ENCODE peak calls at places on chromosomes 6 and 20, in six cellular contexts. O, F, Q, I, W and K are unnamed samples.

GRCh38 chr6:44498436-44498835 is 110.9 kb downstream of the CDC5L start:
- DNase-seq in O (no peak), F (no peak), Q (no peak), I (no peak), W (no peak), K (no peak)

GRCh38 chr6:15551798-15552197 is 111.0 kb downstream of the DTNBP1 start:
- DNase-seq in O (no peak), F (no peak), Q (no peak), I (peak; percentile 49), W (no peak), K (no peak)

GRCh38 chr6:75430631-75431345 is 62.8 kb downstream of the FILIP1 start:
- DNase-seq in O (no peak), F (no peak), Q (no peak), I (peak; percentile 40), W (no peak), K (no peak)

GRCh38 chr6:26088344-26088743 is 1.1 kb downstream of the HFE start:
- DNase-seq in O (no peak), F (no peak), Q (no peak), I (peak; percentile 33), W (peak; percentile 28), K (no peak)

GRCh38 chr20:64142546-64142945 is 21.7 kb upstream of the MYT1 start:
- DNase-seq in O (no peak), F (peak; percentile 43), Q (no peak), I (no peak), W (no peak), K (no peak)

GRCh38 chr6:90103056-90103793 is 193.4 kb downstream of the BACH2 start:
- DNase-seq in O (peak; percentile 43), F (no peak), Q (no peak), I (peak; percentile 25), W (no peak), K (no peak)

GRCh38 chr6:37838209-37838921 is 18.8 kb downstream of the ZFAND3 start:
- DNase-seq in O (no peak), F (no peak), Q (no peak), I (no peak), W (no peak), K (no peak)

GRCh38 chr20:50509923-50510705 is at the start of gene PTPN1:
- DNase-seq in O (peak; percentile 99), F (peak; percentile 97), Q (peak; percentile 98), I (peak; percentile 100), W (peak; percentile 99), K (peak; percentile 94)

GRCh38 chr20:47785321-47785899 is at the start of gene SULF2:
- DNase-seq in O (no peak), F (peak; percentile 81), Q (no peak), I (no peak), W (peak; percentile 74), K (no peak)

GRCh38 chr6:78243519-78243918 is 590.7 kb downstream of the MEI4 start:
- DNase-seq in O (no peak), F (no peak), Q (no peak), I (peak; percentile 39), W (no peak), K (no peak)

GRCh38 chr6:144286503-144287393 is 1.6 kb downstream of the UTRN start:
- DNase-seq in O (peak; percentile 88), F (peak; percentile 89), Q (no peak), I (peak; percentile 86), W (peak; percentile 64), K (peak; percentile 98)

GRCh38 chr6:88631830-88632229 is 331.6 kb downstream of the RNGTT start:
- DNase-seq in O (no peak), F (peak; percentile 2), Q (no peak), I (no peak), W (no peak), K (no peak)

GRCh38 chr6:34531580-34532201 is 24.4 kb downstream of the SPDEF start:
- DNase-seq in O (no peak), F (peak; percentile 70), Q (peak; percentile 19), I (peak; percentile 89), W (peak; percentile 56), K (no peak)

DNA sequence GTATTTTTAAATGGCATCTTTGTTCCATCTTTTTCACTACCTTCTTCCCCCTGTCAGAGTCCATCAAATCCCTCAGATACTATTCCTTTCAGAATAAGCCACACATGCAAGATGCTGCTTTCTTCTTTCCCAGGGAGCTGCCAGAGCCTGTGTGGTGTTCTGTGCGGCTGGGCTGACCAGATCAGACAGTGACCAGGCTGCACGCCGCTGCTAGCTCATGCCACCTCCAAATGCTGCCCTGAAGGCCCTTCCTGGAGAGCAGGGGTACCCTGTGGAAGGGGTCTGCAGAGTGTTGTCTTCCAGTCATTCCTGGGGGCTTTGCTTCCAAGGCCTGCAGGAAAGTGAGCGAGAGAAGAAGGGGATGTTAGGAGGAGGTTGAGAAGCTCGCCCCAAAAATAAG is 179.1 kb upstream of the SUPT3H start:
- DNase-seq in O (no peak), F (no peak), Q (no peak), I (no peak), W (no peak), K (no peak)
- H3K4me3 ChIP-seq in O (no peak overlapping the region), F (no peak overlapping the region), Q (no peak overlapping the region), I (no peak overlapping the region), W (peak overlapping the region; percentile 2), K (no peak overlapping the region)

GRCh38 chr6:31878222-31878621 is 575 bp downstream of the SLC44A4 start:
- DNase-seq in O (no peak), F (no peak), Q (no peak), I (no peak), W (no peak), K (no peak)
- H3K4me3 ChIP-seq in O (peak overlapping the region; percentile 42), F (peak overlapping the region; percentile 19), Q (no peak overlapping the region), I (no peak overlapping the region), W (no peak overlapping the region), K (peak overlapping the region; percentile 63)

GRCh38 chr20:62553838-62554161 is 78.0 kb upstream of the GATA5 start:
- DNase-seq in O (no peak), F (no peak), Q (no peak), I (no peak), W (no peak), K (no peak)

GRCh38 chr20:62554214-62554897 is 78.6 kb upstream of the GATA5 start:
- DNase-seq in O (no peak), F (no peak), Q (no peak), I (no peak), W (no peak), K (no peak)

GRCh38 chr20:62553136-62553837 is 77.5 kb upstream of the GATA5 start:
- DNase-seq in O (no peak), F (no peak), Q (no peak), I (no peak), W (no peak), K (no peak)

GRCh38 chr20:62551408-62552323 is 75.9 kb upstream of the GATA5 start:
- DNase-seq in O (no peak), F (no peak), Q (no peak), I (no peak), W (no peak), K (no peak)

GRCh38 chr20:62552613-62553012 is 76.8 kb upstream of the GATA5 start:
- DNase-seq in O (no peak), F (no peak), Q (no peak), I (no peak), W (no peak), K (no peak)
- H3K4me3 ChIP-seq in O (no peak overlapping the region), F (no peak overlapping the region), Q (no peak overlapping the region), I (no peak overlapping the region), W (no peak overlapping the region), K (no peak overlapping the region)

DNA sequence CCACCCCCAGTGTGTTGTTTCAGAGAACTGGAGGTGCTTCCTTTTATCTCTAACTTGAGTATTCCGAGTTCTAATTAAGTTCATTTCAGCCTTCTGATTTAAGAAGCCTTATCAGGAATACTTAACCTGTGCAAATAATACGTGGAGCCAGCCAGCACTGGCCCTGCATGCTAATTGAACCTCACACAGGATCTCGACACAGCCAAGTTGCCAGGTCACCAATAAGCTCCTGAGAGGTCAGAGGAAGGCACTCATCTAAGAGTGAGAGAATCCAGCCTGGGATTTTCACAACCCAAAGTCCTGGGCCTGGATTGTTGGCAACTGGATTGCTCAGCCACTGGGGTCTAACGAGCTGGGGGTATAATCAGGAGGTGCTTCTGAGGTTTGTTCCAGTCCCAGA is 157.7 kb upstream of the LRFN2 start:
- DNase-seq in O (no peak), F (no peak), Q (no peak), I (no peak), W (no peak), K (no peak)
- H3K4me3 ChIP-seq in O (no peak overlapping the region), F (no peak overlapping the region), Q (no peak overlapping the region), I (no peak overlapping the region), W (no peak overlapping the region), K (no peak overlapping the region)

DNA sequence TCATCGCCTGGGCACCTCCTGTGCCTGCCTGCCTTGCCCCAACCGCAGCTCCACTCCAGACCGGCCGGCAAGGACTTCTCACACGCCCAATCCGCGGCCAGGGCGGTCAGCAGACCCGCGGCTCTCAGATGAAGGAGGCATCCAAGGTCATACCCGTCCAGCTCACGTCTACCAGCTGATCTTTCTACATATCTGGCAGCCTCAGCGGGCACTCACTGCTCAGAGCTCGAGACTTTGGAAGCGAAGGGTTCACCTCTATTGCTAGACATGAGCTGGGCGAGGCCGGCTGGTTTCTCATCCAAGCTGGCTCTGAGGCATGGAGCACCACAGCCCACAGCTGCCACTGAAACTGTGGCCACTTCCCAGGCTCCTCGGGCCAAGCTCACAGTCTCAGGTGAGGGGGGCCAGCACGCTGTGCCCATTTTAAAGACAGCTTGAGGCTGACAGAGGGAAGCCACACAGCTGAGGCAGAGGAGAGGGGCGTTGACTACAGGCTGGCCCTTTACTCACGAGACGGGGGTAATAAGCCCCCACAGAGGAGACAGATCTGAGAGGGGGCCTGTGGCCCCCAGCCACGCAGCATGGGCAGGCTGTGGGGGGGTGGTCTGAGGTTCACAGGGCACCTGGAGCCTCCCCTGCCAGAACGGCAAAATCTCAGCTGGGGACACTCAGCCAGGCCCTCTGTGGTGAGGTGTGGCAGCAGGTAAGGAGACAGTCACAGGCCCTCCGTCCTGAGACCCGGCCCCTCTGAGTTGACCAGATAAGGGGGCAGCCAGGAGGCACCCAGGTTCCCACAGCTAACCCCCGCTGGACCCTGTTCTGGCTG is 2.0 kb downstream of the LAMA5 start:
- DNase-seq in O (no peak), F (peak; percentile 83), Q (no peak), I (no peak), W (peak; percentile 36), K (no peak)
- H3K4me3 ChIP-seq in O (peak overlapping the region; percentile 76), F (peak overlapping the region; percentile 56), Q (peak overlapping the region; percentile 83), I (peak overlapping the region; percentile 58), W (peak overlapping the region; percentile 57), K (peak overlapping the region; percentile 73)

DNA sequence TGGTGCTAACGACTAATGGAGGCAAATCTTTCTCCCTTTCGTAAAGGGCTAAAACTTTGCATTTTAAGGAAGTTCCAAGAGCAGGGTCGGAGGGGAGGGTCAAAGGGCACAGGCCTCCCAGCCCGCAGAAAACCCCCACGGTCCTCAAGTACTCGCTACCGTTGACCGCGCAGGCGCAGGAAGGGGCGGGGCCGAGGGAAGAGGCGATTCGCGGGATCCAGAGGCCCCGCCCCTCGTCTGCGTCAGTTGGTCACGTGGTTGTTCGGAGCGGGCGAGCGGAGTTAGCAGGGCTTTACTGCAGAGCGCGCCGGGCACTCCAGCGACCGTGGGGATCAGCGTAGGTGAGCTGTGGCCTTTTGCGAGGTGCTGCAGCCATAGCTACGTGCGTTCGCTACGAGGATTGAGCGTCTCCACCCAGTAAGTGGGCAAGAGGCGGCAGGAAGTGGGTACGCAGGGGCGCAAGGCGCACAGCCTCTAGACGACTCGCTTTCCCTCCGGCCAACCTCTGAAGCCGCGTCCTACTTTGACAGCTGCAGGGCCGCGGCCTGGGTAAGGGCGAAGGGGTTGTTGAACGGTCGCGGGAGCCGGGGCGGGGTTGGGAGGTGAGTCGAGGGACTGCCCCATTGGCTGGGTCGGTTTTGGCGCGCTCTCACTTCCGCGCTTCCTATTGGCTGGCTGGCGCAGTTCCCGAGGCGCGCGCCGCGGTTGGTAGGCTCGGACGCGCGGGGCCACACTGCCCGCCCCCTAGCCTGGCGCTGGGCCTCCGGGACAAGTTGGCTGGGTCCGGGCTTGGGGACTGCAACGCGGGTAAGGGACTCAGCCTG is at the start of gene GMNN:
- DNase-seq in O (peak; percentile 96), F (peak; percentile 100), Q (peak; percentile 81), I (peak; percentile 94), W (peak; percentile 97), K (peak; percentile 84)
- H3K4me3 ChIP-seq in O (peak within 1 kb of the TSS; percentile 78), F (peak within 1 kb of the TSS; percentile 98), Q (peak within 1 kb of the TSS; percentile 80), I (peak within 1 kb of the TSS; percentile 100), W (peak within 1 kb of the TSS; percentile 100), K (peak within 1 kb of the TSS; percentile 91)